ENCODE peak calls at places on chromosomes 2 and 18, in four cellular contexts. S is cardiac muscle cell, Z is left ventricle myocardium inferior, R is brain microvascular endothelial cell. O is an unnamed sample.
A peak's percentile ranks its signal among the peaks of the same experiment; 100 is the strongest.

GRCh38 chr2:185174353-185174752 is 564.3 kb upstream of the FSIP2 start:
- DNase-seq in S (no peak), Z (no peak), R (no peak), O (no peak)

GRCh38 chr2:68171146-68171545 is 13.5 kb downstream of the PNO1 start:
- DNase-seq in S (no peak), R (no peak), Z (no peak), O (no peak)

GRCh38 chr18:61398961-61399632 is 65.9 kb downstream of the CDH20 start:
- DNase-seq in Z (no peak), S (peak; percentile 51), R (peak; percentile 81), O (no peak)

GRCh38 chr2:17899871-17900270 is 21.4 kb downstream of the KCNS3 start:
- DNase-seq in R (no peak), S (no peak), Z (no peak), O (no peak)

GRCh38 chr18:74819433-74820059 is 221.9 kb downstream of the ZNF407 start:
- DNase-seq in Z (no peak), S (no peak), R (no peak), O (peak; percentile 5)

GRCh38 chr18:79404567-79404910 is 8.8 kb downstream of the NFATC1 start:
- DNase-seq in R (no peak), Z (peak; percentile 15), S (no peak), O (no peak)

GRCh38 chr2:159086332-159086731 is 117.9 kb downstream of the TANC1 start:
- DNase-seq in R (no peak), Z (no peak), S (peak; percentile 51), O (no peak)

GRCh38 chr18:8480506-8481328 is 128.5 kb upstream of the RAB12 start:
- DNase-seq in R (peak; percentile 68), S (peak; percentile 84), Z (peak; percentile 20), O (peak; percentile 30)

GRCh38 chr2:136402281-136402680 is 284.3 kb upstream of the CXCR4 start:
- DNase-seq in S (no peak), Z (no peak), R (no peak), O (no peak)

GRCh38 chr2:212646698-212647097 is 108.1 kb upstream of the ERBB4 start:
- DNase-seq in S (no peak), Z (no peak), R (peak; percentile 79), O (no peak)

GRCh38 chr2:149562304-149562703 is 25.3 kb downstream of the MMADHC start:
- DNase-seq in Z (no peak), S (peak; percentile 5), R (peak; percentile 51), O (no peak)

GRCh38 chr18:8799593-8799992 is 94.2 kb downstream of the MTCL1 start:
- DNase-seq in S (no peak), R (no peak), Z (no peak), O (no peak)

GRCh38 chr18:6207119-6207518 is 207.6 kb downstream of the L3MBTL4 start:
- DNase-seq in S (no peak), R (no peak), Z (no peak), O (no peak)

GRCh38 chr2:1784087-1784486 is 39.8 kb upstream of the PXDN start:
- DNase-seq in Z (no peak), S (peak; percentile 12), R (no peak), O (no peak)

GRCh38 chr2:49236316-49236715 is 82.0 kb upstream of the FSHR start:
- DNase-seq in S (no peak), R (no peak), Z (no peak), O (no peak)

GRCh38 chr2:196500686-196501431 is 138.7 kb upstream of the CCDC150 start:
- DNase-seq in S (no peak), Z (no peak), R (no peak), O (no peak)

GRCh38 chr2:192007819-192008218 is 160.9 kb upstream of the CAVIN2 start:
- DNase-seq in Z (no peak), S (peak; percentile 46), R (no peak), O (no peak)

GRCh38 chr2:165202230-165202629 is 1.6 kb downstream of the SCN3A start:
- DNase-seq in Z (no peak), S (no peak), R (no peak), O (no peak)

GRCh38 chr2:1696472-1696871 is 47.8 kb downstream of the PXDN start:
- DNase-seq in R (no peak), S (no peak), Z (no peak), O (no peak)

GRCh38 chr2:174033163-174033550 is 68.0 kb upstream of the SP3 start:
- DNase-seq in Z (no peak), S (no peak), R (no peak), O (no peak)

GRCh38 chr2:174036825-174037224 is 71.7 kb upstream of the SP3 start:
- DNase-seq in R (no peak), Z (no peak), S (no peak), O (no peak)

GRCh38 chr2:174038472-174038871 is 73.3 kb upstream of the SP3 start:
- DNase-seq in S (no peak), Z (no peak), R (no peak), O (no peak)

GRCh38 chr2:174035117-174035516 is 69.9 kb upstream of the SP3 start:
- DNase-seq in R (no peak), Z (no peak), S (no peak), O (no peak)

GRCh38 chr2:174035981-174036742 is 71.0 kb upstream of the SP3 start:
- DNase-seq in R (no peak), S (peak; percentile 64), Z (no peak), O (no peak)
- TF ChIP-seq CTCF in R (peak; percentile 43), S (peak; percentile 49), Z (peak; percentile 40), O (peak; percentile 30)

GRCh38 chr2:119202610-119203351 is 20.9 kb upstream of the STEAP3 start:
- DNase-seq in S (no peak), R (no peak), Z (no peak), O (no peak)
- TF ChIP-seq CTCF in S (no peak), R (no peak), Z (no peak), O (no peak)

GRCh38 chr2:10712186-10712809 is 9.1 kb upstream of the ATP6V1C2 start:
- DNase-seq in Z (no peak), S (no peak), R (no peak), O (no peak)

GRCh38 chr2:10704034-10704594 is 14.3 kb upstream of the NOL10 start:
- DNase-seq in S (no peak), R (no peak), Z (no peak), O (no peak)

GRCh38 chr2:10706033-10706432 is 15.4 kb upstream of the ATP6V1C2 start:
- DNase-seq in S (no peak), R (no peak), Z (no peak), O (no peak)

GRCh38 chr2:10707831-10708230 is 13.6 kb upstream of the ATP6V1C2 start:
- DNase-seq in R (no peak), Z (no peak), S (no peak), O (no peak)

DNA sequence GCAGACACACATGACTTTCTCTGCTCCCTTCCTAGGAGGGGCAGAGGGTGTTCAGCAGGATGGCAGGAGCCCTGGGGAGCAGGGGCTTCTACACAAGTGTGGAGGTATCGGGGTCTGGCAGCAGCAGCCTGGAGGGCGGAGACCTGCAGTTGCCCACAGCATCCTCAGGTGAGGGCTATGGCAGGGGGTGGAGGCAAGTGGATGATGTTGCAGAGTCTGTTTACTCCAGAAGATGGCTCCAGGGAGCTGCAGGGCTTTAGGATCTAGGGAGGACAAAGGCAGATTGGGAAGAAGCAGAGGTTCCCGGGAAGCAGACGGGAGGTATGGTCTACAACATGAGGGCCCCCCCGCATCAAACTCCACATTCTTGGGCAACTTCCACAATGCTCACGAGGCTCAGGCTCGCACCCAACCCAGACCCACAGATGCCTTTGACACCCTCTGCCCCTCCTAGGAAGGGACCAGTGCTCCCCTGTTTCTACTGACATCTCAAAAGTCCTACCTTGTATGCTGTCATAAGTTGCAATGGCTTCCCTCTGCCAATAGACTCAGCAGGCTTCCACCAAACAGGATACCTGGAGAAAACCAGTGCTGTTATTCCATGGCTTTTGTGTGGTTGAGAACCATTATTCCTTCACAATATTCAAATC is 12.0 kb upstream of the ATP6V1C2 start:
- DNase-seq in R (no peak), S (peak; percentile 40), Z (no peak), O (no peak)
- TF ChIP-seq CTCF in R (peak; percentile 69), S (peak; percentile 44), Z (peak; percentile 49), O (peak; percentile 40)

GRCh38 chr2:85501244-85501643 is 37.7 kb upstream of the MAT2A start:
- DNase-seq in Z (no peak), R (no peak), S (peak; percentile 45), O (no peak)
- TF ChIP-seq CTCF in Z (no peak), R (no peak), S (no peak), O (no peak)

GRCh38 chr2:101625387-101625786 is 72.1 kb upstream of the MAP4K4 start:
- DNase-seq in R (no peak), S (no peak), Z (no peak), O (no peak)
- TF ChIP-seq CTCF in R (no peak), S (no peak), Z (no peak), O (no peak)

GRCh38 chr2:26706616-26707473 is 14.3 kb downstream of the KCNK3 start:
- DNase-seq in R (no peak), S (peak; percentile 57), Z (peak; percentile 49), O (no peak)
- TF ChIP-seq CTCF in R (no peak), S (no peak), Z (no peak), O (no peak)

GRCh38 chr18:56709463-56709862 is 58.3 kb downstream of the WDR7 start:
- DNase-seq in Z (no peak), S (peak; percentile 72), R (peak; percentile 87), O (no peak)
- TF ChIP-seq CTCF in Z (peak; percentile 11), S (peak; percentile 21), R (peak; percentile 44), O (no peak)

DNA sequence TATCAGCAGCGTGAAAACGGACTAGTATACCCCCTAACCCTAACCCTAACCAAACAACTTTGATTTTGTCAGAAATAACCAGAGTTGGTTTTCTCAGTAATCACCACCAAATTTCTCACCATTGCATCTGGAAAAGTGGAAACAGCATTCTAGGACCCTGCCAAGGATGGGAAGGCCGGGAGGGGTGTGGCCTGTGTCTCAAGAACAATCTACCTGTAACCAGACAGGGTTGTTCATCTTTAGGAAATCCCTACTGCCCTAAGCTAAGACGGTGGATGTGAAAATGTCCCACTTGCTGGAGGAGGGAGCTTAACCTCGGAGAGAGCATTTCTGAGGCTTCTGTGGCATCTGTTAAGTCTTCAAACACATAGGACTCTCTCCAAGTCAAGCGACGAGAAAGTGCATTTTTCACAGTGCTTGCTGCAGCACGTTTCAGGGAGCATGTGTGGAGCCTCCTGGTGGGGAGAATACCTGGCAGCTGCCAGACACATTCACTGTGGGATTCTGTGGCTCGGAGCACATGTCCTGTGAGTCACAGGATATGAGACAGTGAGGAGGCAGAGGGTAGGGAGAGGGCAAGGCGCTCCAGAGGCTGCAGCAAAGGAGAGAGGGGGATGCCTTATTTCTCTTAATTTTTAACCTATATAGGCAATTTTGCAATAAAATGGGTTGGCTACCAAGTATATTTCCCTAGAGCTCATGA is 207.5 kb downstream of the SPP2 start:
- DNase-seq in R (peak; percentile 99), S (peak; percentile 94), Z (no peak), O (no peak)
- TF ChIP-seq CTCF in R (peak; percentile 90), S (peak; percentile 80), Z (peak; percentile 49), O (peak; percentile 64)